ENCODE peak calls at places on chromosome 3, in nine cellular contexts. Q is AG04450, P is SJSA1, N is OCI-LY7, G is endodermal cell, O is ovary, U is tibial artery, B is mammary epithelial cell, H is body of pancreas. R is an unnamed sample.

GRCh38 chr3:16671690-16672089 is 66.5 kb upstream of the DAZL start:
- DNase-seq in Q (no peak), P (no peak), N (no peak), G (no peak), O (no peak), U (no peak), B (no peak), H (no peak), R (no peak)

GRCh38 chr3:28042707-28043106 is 198.7 kb upstream of the CMC1 start:
- DNase-seq in Q (no peak), P (no peak), N (no peak), G (no peak), O (no peak), U (no peak), B (no peak), H (no peak), R (no peak)

GRCh38 chr3:76436895-76437294 is 603.0 kb upstream of the ROBO2 start:
- DNase-seq in Q (no peak), P (no peak), N (no peak), G (no peak), O (no peak), U (no peak), B (no peak), H (no peak), R (no peak)

GRCh38 chr3:109597438-109597837 is 260.1 kb upstream of the DPPA4 start:
- DNase-seq in Q (no peak), P (no peak), N (no peak), G (no peak), O (no peak), U (no peak), B (no peak), H (no peak), R (no peak)

GRCh38 chr3:156575661-156576450 is 20.9 kb upstream of the SSR3 start:
- DNase-seq in Q (no peak), P (no peak), N (no peak), G (no peak), O (no peak), U (no peak), B (no peak), H (no peak), R (no peak)

GRCh38 chr3:40878464-40878905 is 320.8 kb upstream of the CTNNB1 start:
- DNase-seq in Q (no peak), P (no peak), N (no peak), G (no peak), O (no peak), U (no peak), B (no peak), H (no peak), R (no peak)

GRCh38 chr3:52094591-52095485 is 38.5 kb upstream of the DUSP7 start:
- DNase-seq in Q (no peak), P (no peak), N (no peak), G (no peak), O (no peak), U (no peak), B (no peak), H (no peak), R (no peak)

GRCh38 chr3:170322501-170323328 is 34.8 kb upstream of the SKIL start:
- DNase-seq in Q (no peak), P (peak; percentile 7), N (no peak), G (no peak), O (no peak), U (no peak), B (no peak), H (no peak), R (no peak)

GRCh38 chr3:171874879-171875278 is 31.7 kb downstream of the TMEM212 start:
- DNase-seq in Q (no peak), P (no peak), N (no peak), G (no peak), O (no peak), U (no peak), B (no peak), H (no peak), R (no peak)

GRCh38 chr3:171873561-171873960 is 30.4 kb downstream of the TMEM212 start:
- DNase-seq in Q (no peak), P (peak; percentile 60), N (no peak), G (no peak), O (no peak), U (no peak), B (no peak), H (no peak), R (no peak)

GRCh38 chr3:171875923-171876412 is 32.8 kb downstream of the TMEM212 start:
- DNase-seq in Q (no peak), P (peak; percentile 59), N (no peak), G (no peak), O (no peak), U (no peak), B (peak; percentile 60), H (no peak), R (peak; percentile 44)

GRCh38 chr3:171876651-171877272 is 33.6 kb downstream of the TMEM212 start:
- DNase-seq in Q (peak; percentile 65), P (peak; percentile 78), N (no peak), G (no peak), O (no peak), U (no peak), B (peak; percentile 94), H (no peak), R (no peak)

DNA sequence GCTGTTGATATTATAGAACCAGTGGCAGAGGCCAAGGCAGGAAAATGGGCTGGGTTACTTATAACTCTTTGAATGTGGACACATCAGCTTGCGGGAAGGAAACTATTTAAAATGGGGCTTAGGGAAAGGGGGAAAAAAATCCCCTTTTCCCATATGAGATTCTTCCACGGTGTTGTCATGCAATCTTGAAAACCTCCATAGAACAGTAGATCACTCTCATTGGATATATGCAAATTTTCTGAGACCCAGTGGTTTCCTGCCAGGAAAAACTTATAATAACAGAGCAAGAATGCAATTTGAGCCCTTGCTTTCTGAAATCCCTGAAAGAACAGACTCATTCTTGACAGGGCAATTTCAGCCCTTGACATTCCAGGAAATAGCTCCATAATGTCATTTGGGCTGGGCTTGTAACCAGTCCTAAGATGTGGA is 31.1 kb downstream of the TMEM212 start:
- DNase-seq in Q (peak; percentile 94), P (peak; percentile 97), N (no peak), G (no peak), O (no peak), U (no peak), B (peak; percentile 67), H (no peak), R (peak; percentile 67)
- H3K4me3 ChIP-seq in Q (no peak overlapping the region), P (no peak overlapping the region), N (no peak overlapping the region), G (no peak overlapping the region), O (no peak overlapping the region), U (no peak overlapping the region), B (no peak overlapping the region), H (no peak overlapping the region), R (no peak overlapping the region)

DNA sequence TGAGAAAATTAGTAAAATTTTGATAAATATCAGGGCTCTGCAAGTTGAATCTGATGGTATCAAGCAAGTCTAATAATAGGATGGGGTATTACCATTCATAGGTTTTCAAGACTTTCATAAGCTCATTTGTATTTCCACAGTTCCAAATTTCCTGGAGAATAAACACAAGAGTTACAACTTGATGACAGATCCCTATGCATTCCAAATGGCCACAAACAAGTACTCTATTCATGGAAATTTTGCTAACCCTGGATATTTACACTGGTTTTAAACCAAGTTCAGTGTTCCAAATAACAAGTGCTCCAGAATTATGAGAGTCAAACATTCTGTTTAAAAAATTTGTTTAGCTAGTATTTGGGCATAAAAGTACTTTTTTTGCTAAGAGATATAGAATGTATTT is 74.9 kb upstream of the CNTN6 start:
- DNase-seq in Q (no peak), P (no peak), N (no peak), G (no peak), O (no peak), U (no peak), B (no peak), H (no peak), R (no peak)
- H3K9me3 ChIP-seq in Q (peaks cover 7% of the 10 kb centered on the region), P (no peaks in the 10 kb centered on the region), N (no peaks in the 10 kb centered on the region), G (peaks cover 64% of the 10 kb centered on the region), O (no peaks in the 10 kb centered on the region), U (no peaks in the 10 kb centered on the region), B (peaks cover 3% of the 10 kb centered on the region), H (no peaks in the 10 kb centered on the region), R (no peaks in the 10 kb centered on the region)

GRCh38 chr3:155327430-155327829 is 33.9 kb upstream of the STRIT1 start:
- DNase-seq in Q (no peak), P (no peak), N (no peak), G (no peak), O (no peak), U (no peak), B (no peak), H (no peak), R (no peak)

GRCh38 chr3:155326901-155327300 is 33.4 kb upstream of the STRIT1 start:
- DNase-seq in Q (no peak), P (no peak), N (no peak), G (no peak), O (no peak), U (no peak), B (no peak), H (no peak), R (peak; percentile 37)

GRCh38 chr3:155325263-155325835 is 31.9 kb upstream of the STRIT1 start:
- DNase-seq in Q (no peak), P (no peak), N (no peak), G (no peak), O (no peak), U (no peak), B (no peak), H (peak; percentile 60), R (no peak)

GRCh38 chr3:155323063-155323666 is 29.7 kb upstream of the STRIT1 start:
- DNase-seq in Q (peak; percentile 64), P (peak; percentile 46), N (peak; percentile 89), G (peak; percentile 77), O (no peak), U (no peak), B (peak; percentile 51), H (peak; percentile 36), R (peak; percentile 16)

DNA sequence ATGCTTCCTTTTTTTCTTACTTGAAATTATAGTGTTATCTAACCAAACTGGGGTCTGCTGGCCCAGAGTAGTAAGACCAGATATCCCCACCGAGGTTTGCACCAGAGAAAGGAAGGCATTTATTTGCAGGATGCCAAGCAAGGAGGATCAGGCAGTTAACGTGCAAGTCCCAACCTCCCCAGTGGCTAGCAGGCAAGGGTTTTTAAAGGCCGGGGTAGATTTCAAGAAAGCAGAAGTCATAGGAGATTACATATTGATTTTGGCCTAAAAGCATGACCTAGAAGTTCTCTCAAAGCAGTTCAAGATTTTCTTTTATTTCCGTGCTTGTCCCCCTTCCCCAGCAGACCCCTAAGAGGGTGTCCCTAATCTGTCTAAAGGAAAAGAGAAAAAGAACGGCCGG is 32.8 kb upstream of the STRIT1 start:
- DNase-seq in Q (no peak), P (no peak), N (no peak), G (no peak), O (no peak), U (no peak), B (no peak), H (no peak), R (no peak)
- H3K4me3 ChIP-seq in Q (no peak overlapping the region), P (no peak overlapping the region), N (no peak overlapping the region), G (no peak overlapping the region), O (no peak overlapping the region), U (no peak overlapping the region), B (no peak overlapping the region), H (no peak overlapping the region), R (no peak overlapping the region)

GRCh38 chr3:153287017-153287416 is 125.0 kb downstream of the RAP2B start:
- DNase-seq in Q (no peak), P (no peak), N (no peak), G (no peak), O (no peak), U (no peak), B (peak; percentile 73), H (no peak), R (no peak)

GRCh38 chr3:153285982-153286381 is 124.0 kb downstream of the RAP2B start:
- DNase-seq in Q (no peak), P (no peak), N (no peak), G (no peak), O (no peak), U (no peak), B (peak; percentile 81), H (no peak), R (no peak)

GRCh38 chr3:153290278-153291015 is 128.4 kb downstream of the RAP2B start:
- DNase-seq in Q (no peak), P (no peak), N (peak; percentile 7), G (no peak), O (no peak), U (no peak), B (peak; percentile 29), H (no peak), R (no peak)

GRCh38 chr3:153291052-153291689 is 129.1 kb downstream of the RAP2B start:
- DNase-seq in Q (no peak), P (no peak), N (peak; percentile 58), G (peak; percentile 50), O (no peak), U (no peak), B (peak; percentile 31), H (no peak), R (no peak)

DNA sequence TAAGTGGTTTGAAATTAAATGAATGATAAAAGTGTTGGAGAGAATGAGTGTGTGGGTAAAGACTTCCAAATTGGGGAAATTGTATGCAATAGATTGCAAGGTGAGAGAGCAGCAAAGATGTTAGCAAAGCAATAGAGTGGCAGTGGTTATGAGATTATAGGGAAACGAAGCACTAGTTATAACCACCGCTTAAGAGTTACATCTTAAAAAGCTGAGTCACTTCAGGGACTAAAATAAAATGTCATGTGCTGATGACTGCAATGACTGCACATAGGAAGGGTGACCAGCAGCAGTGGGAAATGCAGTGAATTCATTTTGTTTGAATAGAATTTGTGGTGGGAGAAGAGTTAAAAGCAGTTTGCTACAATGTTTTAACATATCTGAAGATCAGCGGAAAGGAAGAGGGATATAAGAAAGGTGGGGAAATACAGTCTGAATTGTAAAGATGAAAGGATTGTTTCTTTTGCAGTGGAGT is 127.3 kb downstream of the RAP2B start:
- DNase-seq in Q (no peak), P (no peak), N (no peak), G (no peak), O (no peak), U (no peak), B (peak; percentile 38), H (no peak), R (no peak)
- H3K9me3 ChIP-seq in Q (no peaks in the 10 kb centered on the region), P (no peaks in the 10 kb centered on the region), N (no peaks in the 10 kb centered on the region), G (no peaks in the 10 kb centered on the region), O (no peaks in the 10 kb centered on the region), U (no peaks in the 10 kb centered on the region), B (no peaks in the 10 kb centered on the region), H (no peaks in the 10 kb centered on the region), R (no peaks in the 10 kb centered on the region)